ENCODE peak calls at places on chromosomes 4 and X, in nine cellular contexts. P, V, K, I, S, J, E, G and T are unnamed samples.

GRCh38 chrX:129606918-129607317 is 47.8 kb downstream of the APLN start:
- DNase-seq in P (no peak), V (no peak), K (peak; percentile 53), I (peak; percentile 48), S (no peak), J (peak; percentile 53), E (peak; percentile 1), G (peak; percentile 18), T (no peak)

GRCh38 chrX:97806238-97806637 is 922.5 kb downstream of the RPA4 start:
- DNase-seq in P (no peak), V (no peak), K (no peak), I (no peak), S (no peak), J (no peak), E (no peak), G (no peak), T (no peak)

GRCh38 chr4:3250956-3251690 is 2.2 kb downstream of the MSANTD1 start:
- DNase-seq in P (no peak), V (peak; percentile 83), K (no peak), I (no peak), S (peak; percentile 42), J (no peak), E (no peak), G (no peak), T (no peak)

GRCh38 chrX:11953615-11954014 is 184.7 kb upstream of the FRMPD4 start:
- DNase-seq in P (peak; percentile 32), V (no peak), K (no peak), I (no peak), S (no peak), J (no peak), E (no peak), G (peak; percentile 63), T (no peak)

GRCh38 chrX:68932611-68933010 is 103.8 kb downstream of the EFNB1 start:
- DNase-seq in P (no peak), V (no peak), K (no peak), I (no peak), S (no peak), J (no peak), E (no peak), G (no peak), T (no peak)

GRCh38 chr4:53510981-53511380 is 80.3 kb downstream of the LNX1 start:
- DNase-seq in P (no peak), V (no peak), K (no peak), I (no peak), S (no peak), J (no peak), E (no peak), G (peak; percentile 32), T (no peak)

GRCh38 chr4:94978904-94979303 is 221.1 kb downstream of the BMPR1B start:
- DNase-seq in P (no peak), V (no peak), K (no peak), I (no peak), S (no peak), J (no peak), E (no peak), G (no peak), T (no peak)

GRCh38 chr4:40924096-40924792 is 174.5 kb downstream of the NSUN7 start:
- DNase-seq in P (no peak), V (peak; percentile 86), K (peak; percentile 33), I (peak; percentile 29), S (peak; percentile 61), J (peak; percentile 74), E (no peak), G (peak; percentile 48), T (no peak)

GRCh38 chrX:136572030-136572429 is 40.0 kb downstream of the VGLL1 start:
- DNase-seq in P (no peak), V (no peak), K (no peak), I (no peak), S (no peak), J (peak; percentile 4), E (no peak), G (no peak), T (no peak)

GRCh38 chr4:118351851-118352827 is 664 bp downstream of the PRSS12 start:
- DNase-seq in P (no peak), V (peak; percentile 70), K (no peak), I (no peak), S (peak; percentile 74), J (no peak), E (no peak), G (peak; percentile 70), T (no peak)

GRCh38 chrX:100685284-100685996 is 41.4 kb downstream of the SRPX2 start:
- DNase-seq in P (peak; percentile 82), V (no peak), K (peak; percentile 45), I (peak; percentile 76), S (no peak), J (peak; percentile 76), E (no peak), G (peak; percentile 42), T (peak; percentile 26)

GRCh38 chr4:81651500-81651899 is 179.8 kb upstream of the RASGEF1B start:
- DNase-seq in P (no peak), V (no peak), K (no peak), I (no peak), S (no peak), J (peak; percentile 46), E (no peak), G (no peak), T (no peak)

GRCh38 chrX:120768681-120769080 is 107.0 kb downstream of the CT47B1 start:
- DNase-seq in P (no peak), V (no peak), K (no peak), I (no peak), S (no peak), J (no peak), E (no peak), G (peak; percentile 53), T (no peak)

GRCh38 chr4:80184053-80184790 is 13.1 kb upstream of the PRDM8 start:
- DNase-seq in P (peak; percentile 70), V (peak; percentile 91), K (peak; percentile 93), I (peak; percentile 80), S (peak; percentile 92), J (peak; percentile 70), E (peak; percentile 59), G (peak; percentile 87), T (peak; percentile 63)

GRCh38 chr4:154744341-154744948 is 645 bp downstream of the LRAT start:
- DNase-seq in P (no peak), V (no peak), K (no peak), I (no peak), S (no peak), J (no peak), E (no peak), G (no peak), T (no peak)

GRCh38 chr4:174292473-174292872 is 8.8 kb downstream of the CEP44 start:
- DNase-seq in P (no peak), V (no peak), K (no peak), I (no peak), S (no peak), J (peak; percentile 23), E (no peak), G (no peak), T (no peak)